ENCODE peak calls at places on chromosomes 11 and 22, in five cellular contexts. U is hypothalamus, N is NCI-H1417, C is KBM-7, J is trophoblast cell. B is an unnamed sample.

GRCh38 chr11:74853223-74853622 is 95.7 kb downstream of the XRRA1 start:
- DNase-seq in C (no peak), J (no peak), N (no peak), U (no peak), B (no peak)

GRCh38 chr11:73100578-73100977 is 41.5 kb downstream of the FCHSD2 start:
- DNase-seq in J (no peak), U (no peak), C (no peak), N (no peak), B (no peak)

GRCh38 chr11:78190871-78191538 is 2.3 kb downstream of the USP35 start:
- DNase-seq in J (no peak), C (no peak), U (no peak), N (no peak), B (no peak)

GRCh38 chr11:130874955-130875531 is 41.2 kb downstream of the SNX19 start:
- DNase-seq in J (no peak), U (no peak), C (no peak), N (no peak), B (peak)

GRCh38 chr11:78800756-78801155 is 226.1 kb upstream of the NARS2 start:
- DNase-seq in C (no peak), U (no peak), J (no peak), N (no peak), B (no peak)

GRCh38 chr11:17639091-17639490 is 80.3 kb upstream of the MYOD1 start:
- DNase-seq in C (no peak), J (no peak), U (no peak), N (no peak), B (no peak)

GRCh38 chr11:124669193-124669592 is 4.3 kb downstream of the SIAE start:
- DNase-seq in J (peak), N (peak), C (peak), U (no peak), B (peak)

GRCh38 chr11:115217726-115218311 is 286.4 kb downstream of the CADM1 start:
- DNase-seq in J (no peak), U (no peak), C (no peak), N (no peak), B (no peak)

GRCh38 chr11:87030458-87031054 is 7.2 kb upstream of the TMEM135 start:
- DNase-seq in N (no peak), J (peak), C (peak), U (no peak), B (no peak)

GRCh38 chr11:62010935-62011528 is 43.6 kb upstream of the FTH1 start:
- DNase-seq in J (no peak), C (no peak), U (no peak), N (no peak), B (no peak)

GRCh38 chr22:19050117-19050516 is 72.1 kb downstream of the DGCR2 start:
- DNase-seq in C (no peak), N (no peak), J (no peak), U (no peak), B (no peak)

GRCh38 chr11:38089728-38090127 is 1491.7 kb upstream of the RAG2 start:
- DNase-seq in C (no peak), N (no peak), U (no peak), J (peak), B (no peak)

GRCh38 chr11:8503872-8504491 is 90.0 kb downstream of the STK33 start:
- DNase-seq in C (no peak), J (no peak), U (no peak), N (peak), B (no peak)

GRCh38 chr11:94511932-94512781 is at the start of gene C11orf97:
- DNase-seq in C (peak), U (peak), J (peak), N (peak), B (peak)

GRCh38 chr22:48303360-48303725 is 1524.3 kb downstream of the BRD1 start:
- DNase-seq in N (no peak), J (no peak), U (no peak), C (no peak), B (no peak)

GRCh38 chr11:111762981-111763643 is 3.1 kb downstream of the PPP2R1B start:
- DNase-seq in U (no peak), J (no peak), N (no peak), C (no peak), B (no peak)

GRCh38 chr22:35313311-35314121 is 13.8 kb downstream of the TOM1 start:
- DNase-seq in U (no peak), C (no peak), J (peak), N (peak), B (peak)

GRCh38 chr22:32829451-32829851 is 27.9 kb downstream of the TIMP3 start:
- DNase-seq in C (no peak), J (no peak), U (no peak), N (no peak), B (no peak)

GRCh38 chr11:134340354-134340964 is 8.7 kb downstream of the GLB1L2 start:
- DNase-seq in J (no peak), N (peak), C (no peak), U (no peak), B (no peak)

GRCh38 chr22:32206774-32207758 is 2.2 kb upstream of the RFPL2 start:
- DNase-seq in J (peak), C (peak), U (no peak), N (peak), B (no peak)

GRCh38 chr22:31083377-31083768 is 2.3 kb downstream of the SMTN start:
- DNase-seq in J (peak), U (no peak), C (no peak), N (peak), B (no peak)

GRCh38 chr11:124586247-124586860 is 16.6 kb downstream of the OR8A1 start:
- DNase-seq in U (no peak), N (peak), J (peak), C (peak), B (peak)

GRCh38 chr11:19715373-19715772 is 2.7 kb downstream of the NAV2 start:
- DNase-seq in U (no peak), J (peak), C (no peak), N (no peak), B (peak)

GRCh38 chr11:8863838-8864237 is 47.2 kb upstream of the AKIP1 start:
- DNase-seq in N (no peak), C (no peak), U (no peak), J (no peak), B (no peak)

GRCh38 chr11:93085097-93085496 is 112.7 kb downstream of the SLC36A4 start:
- DNase-seq in U (no peak), C (no peak), J (peak), N (no peak), B (no peak)

GRCh38 chr11:116230453-116230852 is 542.3 kb downstream of the BUD13 start:
- DNase-seq in C (no peak), J (no peak), N (no peak), U (no peak), B (no peak)

GRCh38 chr11:12141283-12141682 is 30.9 kb downstream of the MICAL2 start:
- DNase-seq in C (no peak), J (no peak), U (no peak), N (no peak), B (no peak)

GRCh38 chr11:22725079-22725478 is 58.7 kb downstream of the GAS2 start:
- DNase-seq in U (no peak), J (peak), C (no peak), N (no peak), B (no peak)

B was measured in SJSA1.